ENCODE peak calls at places on chromosome 18, in eight cellular contexts. N is A549, D is sigmoid colon, V is K562, U is transverse colon, W is stomach, C is tibial nerve, R is upper lobe of left lung. P is an unnamed sample.

GRCh38 chr18:32919799-32920198 is 147.0 kb upstream of the KLHL14 start:
- DNase-seq in N (peak), W (peak), R (no peak), V (peak), U (peak), D (no peak), C (no peak), P (no peak)

GRCh38 chr18:79486356-79487197 is 90.8 kb downstream of the NFATC1 start:
- DNase-seq in V (no peak), C (no peak), U (no peak), D (peak), W (no peak), N (no peak), R (no peak), P (peak)

GRCh38 chr18:79567481-79568147 is 112.0 kb upstream of the CTDP1 start:
- DNase-seq in U (no peak), W (no peak), V (no peak), C (no peak), D (peak), N (no peak), R (no peak), P (no peak)

GRCh38 chr18:54444309-54444914 is 86.7 kb downstream of the C18orf54 start:
- DNase-seq in N (peak), D (no peak), V (peak), R (peak), U (peak), C (no peak), W (peak), P (peak)

GRCh38 chr18:8895987-8896619 is 190.7 kb downstream of the MTCL1 start:
- DNase-seq in V (no peak), C (no peak), U (no peak), R (no peak), W (no peak), D (no peak), N (no peak), P (no peak)

GRCh38 chr18:26225022-26225693 is 1.1 kb upstream of the TAF4B start:
- DNase-seq in N (peak), D (no peak), V (no peak), W (no peak), R (no peak), C (no peak), U (no peak), P (no peak)

GRCh38 chr18:44041553-44042418 is 638.9 kb upstream of the SETBP1 start:
- DNase-seq in W (no peak), V (no peak), U (no peak), N (no peak), D (no peak), R (no peak), C (no peak), P (no peak)

GRCh38 chr18:23540867-23541266 is 37.6 kb downstream of the RMC1 start:
- DNase-seq in D (no peak), N (no peak), W (no peak), V (peak), U (no peak), R (no peak), C (no peak), P (no peak)

GRCh38 chr18:47251289-47252120 is at the start of gene SKOR2:
- DNase-seq in W (no peak), R (no peak), D (no peak), N (no peak), V (peak), C (no peak), U (no peak), P (no peak)

GRCh38 chr18:904135-905090 is at the start of gene ADCYAP1:
- DNase-seq in U (no peak), W (no peak), C (no peak), N (peak), R (no peak), V (peak), D (no peak), P (no peak)

GRCh38 chr18:44771957-44772917 is 91.5 kb downstream of the SETBP1 start:
- DNase-seq in C (peak), D (peak), W (peak), R (no peak), V (no peak), N (peak), U (peak), P (no peak)

GRCh38 chr18:22447770-22448169 is 30.1 kb upstream of the CTAGE1 start:
- DNase-seq in N (no peak), U (no peak), W (no peak), D (no peak), C (no peak), R (no peak), V (no peak), P (no peak)

GRCh38 chr18:61348230-61348629 is 15.0 kb downstream of the CDH20 start:
- DNase-seq in V (no peak), D (no peak), R (no peak), C (no peak), W (no peak), U (no peak), N (no peak), P (no peak)

DNA sequence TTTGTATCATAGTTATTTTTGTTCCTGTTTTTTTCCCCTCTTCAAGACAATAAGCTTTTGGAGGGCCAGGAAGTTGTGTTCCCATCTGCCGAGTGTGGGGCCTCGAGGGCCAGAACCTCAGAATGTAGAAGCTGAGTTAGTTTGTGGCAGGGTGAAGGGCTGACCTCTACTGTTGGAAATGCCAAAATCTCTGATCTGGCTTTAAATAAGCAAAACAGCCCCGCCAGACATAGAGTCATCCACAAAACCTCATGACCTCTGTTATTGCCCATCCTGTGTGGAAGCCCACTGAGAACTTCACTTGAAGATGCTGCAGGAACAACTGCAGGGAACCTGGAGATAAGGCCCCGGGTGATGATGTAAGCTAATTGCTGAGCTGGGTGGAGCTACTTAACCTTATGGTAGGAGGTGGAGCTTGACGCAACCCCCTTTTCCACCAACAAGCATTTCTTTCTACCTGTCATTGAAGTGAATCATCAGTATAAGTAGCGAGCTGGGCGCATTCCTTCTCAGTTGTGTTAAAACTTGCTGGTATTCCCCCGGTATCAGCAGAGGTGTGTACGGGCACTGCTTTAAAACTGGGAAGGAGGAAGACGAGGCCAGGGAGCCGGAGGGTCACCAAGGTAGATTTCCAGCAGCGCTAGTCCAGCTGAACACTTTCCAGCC is 177.2 kb downstream of the NEDD4L start:
- DNase-seq in R (peak), N (peak), U (peak), D (no peak), W (peak), C (no peak), V (peak), P (no peak)
- TF ChIP-seq POLR2A in R (peak), N (no peak), U (peak), D (peak), W (no peak), C (no peak), V (peak), P (no peak)

GRCh38 chr18:58721586-58722160 is 50.4 kb downstream of the MALT1 start:
- DNase-seq in W (no peak), N (no peak), U (no peak), D (no peak), V (no peak), C (no peak), R (no peak), P (no peak)
- TF ChIP-seq EP300 in W (no peak), N (no peak), U (no peak), D (no peak), V (no peak), C (no peak), R (no peak), P (no peak)

DNA sequence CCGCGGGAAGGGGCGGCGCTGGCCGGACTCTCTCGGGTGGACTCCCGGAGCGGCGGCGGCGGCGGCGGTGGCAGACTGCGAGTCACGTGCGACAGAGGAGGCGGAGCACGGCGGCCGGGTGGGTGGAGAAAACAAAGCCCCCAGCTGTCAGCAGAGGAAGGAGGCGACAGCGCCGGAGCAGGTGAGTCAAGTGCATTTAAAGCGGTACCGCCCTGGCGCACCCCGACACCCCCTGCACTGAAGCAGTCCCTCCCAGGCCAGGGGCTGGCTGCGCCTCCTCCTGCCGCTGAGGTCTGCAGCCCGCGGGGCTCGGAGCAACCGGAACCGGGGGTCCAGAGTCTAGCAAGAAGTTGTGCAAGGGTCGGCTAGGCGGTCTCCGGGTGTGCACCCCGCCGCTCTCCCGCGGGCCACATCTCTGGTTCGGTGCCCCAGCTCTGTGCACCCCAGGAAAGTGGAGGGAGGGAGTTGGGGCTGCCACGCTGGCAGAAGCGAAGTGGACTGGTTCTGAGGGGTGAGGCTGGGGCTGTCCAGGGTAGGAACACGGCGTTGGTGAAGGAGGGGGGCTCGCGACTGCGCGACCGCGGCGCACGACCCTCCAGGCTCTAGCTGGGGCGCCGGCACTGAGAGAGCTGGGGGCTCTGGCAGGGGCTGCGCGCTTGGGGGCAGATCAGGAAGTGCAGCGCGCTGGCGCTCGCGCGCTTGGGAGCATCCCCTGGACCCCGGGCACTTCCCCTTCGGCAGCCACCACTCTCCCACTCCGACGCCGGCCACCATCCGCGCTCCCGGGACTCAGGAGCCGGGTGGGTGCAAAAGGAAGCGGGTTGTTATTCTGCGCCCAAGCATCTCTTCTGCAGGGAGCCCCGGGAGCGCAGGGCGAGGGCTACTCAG is 64.1 kb upstream of the MAPRE2 start:
- DNase-seq in C (peak), W (peak), V (peak), D (peak), R (peak), U (peak), N (peak), P (peak)
- TF ChIP-seq POLR2A in C (no peak), W (no peak), V (no peak), D (peak), R (peak), U (peak), N (peak), P (no peak)

DNA sequence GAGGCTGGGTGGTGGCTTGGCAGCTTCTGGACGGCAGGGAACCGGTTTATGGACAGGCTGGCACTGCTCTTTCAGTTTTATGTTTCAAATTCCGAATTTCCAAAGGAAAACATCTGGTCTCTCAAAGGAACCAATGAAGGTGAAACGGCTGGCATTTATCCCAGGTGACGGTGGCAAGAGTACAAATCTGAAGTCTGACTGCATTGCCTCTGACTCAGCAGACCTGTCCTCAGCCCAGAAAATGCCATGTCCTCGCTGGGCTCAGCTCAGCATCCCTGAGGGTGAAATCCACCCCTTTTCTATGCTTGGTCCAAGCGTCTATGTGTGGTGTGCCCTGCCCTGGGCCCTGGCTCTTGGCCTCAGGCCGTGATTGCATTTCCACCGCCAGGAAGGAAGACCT is 38.1 kb downstream of the NAPG start:
- DNase-seq in R (no peak), N (no peak), D (no peak), C (no peak), W (no peak), U (no peak), V (no peak), P (no peak)
- TF ChIP-seq EP300 in R (no peak), N (no peak), D (no peak), C (no peak), W (no peak), U (no peak), V (no peak), P (no peak)

DNA sequence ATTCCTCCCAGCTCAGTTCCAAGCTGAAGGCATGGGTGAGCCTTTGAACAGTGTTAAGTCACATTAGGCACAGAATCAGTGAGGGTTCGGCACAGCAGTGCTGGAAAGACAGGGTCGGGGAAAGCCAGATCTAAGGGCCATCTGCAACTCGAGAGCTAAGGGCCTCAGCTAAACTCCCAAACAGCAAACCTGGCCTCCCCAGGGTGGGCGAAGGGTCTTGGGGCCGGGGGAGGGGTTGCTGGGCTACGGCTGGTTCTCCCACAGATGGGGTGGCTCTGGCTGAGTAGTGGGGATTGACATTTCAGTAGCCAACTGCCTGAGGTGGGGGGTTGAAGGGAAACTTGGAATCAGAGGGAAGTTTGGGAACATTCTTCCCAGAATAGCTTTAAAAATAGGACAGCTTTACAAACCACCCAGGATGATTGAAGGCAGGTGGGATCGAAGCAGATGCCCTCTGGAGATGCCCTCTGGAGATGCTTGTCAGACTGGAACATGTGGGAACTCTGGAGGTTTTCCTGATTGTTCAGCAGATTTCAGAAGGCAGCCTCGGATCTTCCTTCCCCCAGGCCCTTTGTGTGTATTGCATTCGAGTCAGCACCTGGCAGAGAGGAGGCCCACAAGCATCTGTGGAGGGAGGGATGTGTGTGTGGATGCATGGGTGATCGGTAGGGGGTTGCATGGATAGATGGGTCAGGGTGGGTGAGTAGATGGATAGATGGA is 156.4 kb downstream of the SMAD7 start:
- DNase-seq in U (no peak), D (peak), N (no peak), V (no peak), R (no peak), C (peak), W (no peak), P (no peak)
- TF ChIP-seq POLR2A in U (no peak), D (no peak), N (no peak), V (no peak), R (no peak), C (no peak), W (no peak), P (no peak)

GRCh38 chr18:10736984-10737383 is 211.2 kb downstream of the NAPG start:
- DNase-seq in N (no peak), C (no peak), R (no peak), W (no peak), V (peak), U (no peak), D (no peak), P (no peak)

GRCh38 chr18:10744653-10745052 is 218.8 kb downstream of the NAPG start:
- DNase-seq in W (no peak), N (no peak), C (no peak), U (no peak), D (no peak), V (no peak), R (no peak), P (no peak)

DNA sequence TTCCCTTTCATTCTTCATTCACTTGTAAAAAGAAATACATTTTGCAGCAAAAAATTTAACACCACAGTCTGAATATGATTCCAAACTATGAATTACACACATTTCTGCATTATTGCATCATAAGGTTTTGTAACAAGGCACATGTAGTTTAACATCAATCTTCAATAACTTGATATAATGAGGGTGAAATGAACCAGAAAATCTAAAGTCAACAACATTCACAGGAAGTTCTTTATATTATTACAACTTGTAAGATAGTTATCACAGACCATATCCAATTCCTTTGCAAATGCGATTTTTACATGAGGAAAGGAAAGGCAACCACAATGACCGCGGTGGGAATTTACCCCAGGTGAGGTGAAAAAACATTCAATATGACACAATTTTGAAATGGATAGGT is 213.3 kb downstream of the NAPG start:
- DNase-seq in R (no peak), N (no peak), V (no peak), C (no peak), D (no peak), W (no peak), U (no peak), P (no peak)
- TF ChIP-seq EP300 in R (no peak), N (no peak), V (peak), C (no peak), D (no peak), W (no peak), U (no peak), P (no peak)

DNA sequence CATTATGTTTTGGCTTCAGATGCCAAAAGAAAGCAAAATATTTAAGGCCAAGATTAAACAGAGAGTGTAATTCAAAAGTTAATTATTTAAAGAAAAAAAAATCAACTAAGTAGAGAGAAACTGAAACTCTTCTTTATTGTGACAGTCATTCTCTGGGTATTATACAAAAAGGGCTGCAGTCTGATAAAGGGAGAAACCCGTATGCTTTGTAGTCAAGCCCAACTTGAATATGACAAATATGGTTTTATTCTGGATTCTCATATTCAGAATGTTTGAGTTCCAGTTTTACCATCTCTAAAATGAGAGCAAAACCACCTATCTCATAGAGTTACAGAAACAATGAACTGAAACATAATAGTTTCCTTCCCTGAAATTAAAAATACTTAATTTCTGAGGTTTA is 8.2 kb downstream of the CDH2 start:
- DNase-seq in D (no peak), W (no peak), U (no peak), R (no peak), C (no peak), N (no peak), V (no peak), P (no peak)
- TF ChIP-seq POLR2A in D (no peak), W (no peak), U (no peak), R (no peak), C (no peak), N (no peak), V (no peak), P (no peak)

P was measured in ovary.